ENCODE peak calls at places on chromosomes 2 and 18, in five cellular contexts. One of them, this sample, is unnamed.

GRCh38 chr2:158726906-158727592 is 68.1 kb upstream of the DAPL1 start:
- DNase-seq in cardiac fibroblast: peak
- DNase-seq in transverse colon: no peak
- DNase-seq in fibroblast of the aortic adventitia: no peak
- DNase-seq in heart left ventricle: no peak
- DNase-seq in this sample: no peak

GRCh38 chr2:214103199-214104001 is 307.5 kb upstream of the VWC2L start:
- DNase-seq in cardiac fibroblast: no peak
- DNase-seq in transverse colon: peak
- DNase-seq in fibroblast of the aortic adventitia: no peak
- DNase-seq in heart left ventricle: no peak
- DNase-seq in this sample: peak

GRCh38 chr2:105487142-105488069 is 88.6 kb upstream of the FHL2 start:
- DNase-seq in cardiac fibroblast: peak
- DNase-seq in transverse colon: no peak
- DNase-seq in fibroblast of the aortic adventitia: peak
- DNase-seq in heart left ventricle: peak
- DNase-seq in this sample: peak

GRCh38 chr18:71405142-71405806 is 1116.4 kb downstream of the SOCS6 start:
- DNase-seq in cardiac fibroblast: no peak
- DNase-seq in transverse colon: no peak
- DNase-seq in fibroblast of the aortic adventitia: no peak
- DNase-seq in heart left ventricle: no peak
- DNase-seq in this sample: no peak

GRCh38 chr18:23357992-23358594 is 95.0 kb upstream of the RIOK3 start:
- DNase-seq in cardiac fibroblast: no peak
- DNase-seq in transverse colon: peak
- DNase-seq in fibroblast of the aortic adventitia: peak
- DNase-seq in heart left ventricle: peak
- DNase-seq in this sample: peak

GRCh38 chr2:129828829-129829228 is 150.6 kb upstream of the RAB6C start:
- DNase-seq in cardiac fibroblast: no peak
- DNase-seq in transverse colon: no peak
- DNase-seq in fibroblast of the aortic adventitia: no peak
- DNase-seq in heart left ventricle: no peak
- DNase-seq in this sample: no peak

GRCh38 chr2:149617476-149617875 is 29.9 kb upstream of the MMADHC start:
- DNase-seq in cardiac fibroblast: peak
- DNase-seq in transverse colon: no peak
- DNase-seq in fibroblast of the aortic adventitia: peak
- DNase-seq in heart left ventricle: no peak
- DNase-seq in this sample: peak

GRCh38 chr2:102345329-102345920 is 10.2 kb upstream of the IL18R1 start:
- DNase-seq in cardiac fibroblast: no peak
- DNase-seq in transverse colon: no peak
- DNase-seq in fibroblast of the aortic adventitia: no peak
- DNase-seq in heart left ventricle: no peak
- DNase-seq in this sample: no peak

GRCh38 chr2:7744827-7745226 is 827.6 kb downstream of the RNF144A start:
- DNase-seq in cardiac fibroblast: no peak
- DNase-seq in transverse colon: peak
- DNase-seq in fibroblast of the aortic adventitia: no peak
- DNase-seq in heart left ventricle: no peak
- DNase-seq in this sample: no peak

DNA sequence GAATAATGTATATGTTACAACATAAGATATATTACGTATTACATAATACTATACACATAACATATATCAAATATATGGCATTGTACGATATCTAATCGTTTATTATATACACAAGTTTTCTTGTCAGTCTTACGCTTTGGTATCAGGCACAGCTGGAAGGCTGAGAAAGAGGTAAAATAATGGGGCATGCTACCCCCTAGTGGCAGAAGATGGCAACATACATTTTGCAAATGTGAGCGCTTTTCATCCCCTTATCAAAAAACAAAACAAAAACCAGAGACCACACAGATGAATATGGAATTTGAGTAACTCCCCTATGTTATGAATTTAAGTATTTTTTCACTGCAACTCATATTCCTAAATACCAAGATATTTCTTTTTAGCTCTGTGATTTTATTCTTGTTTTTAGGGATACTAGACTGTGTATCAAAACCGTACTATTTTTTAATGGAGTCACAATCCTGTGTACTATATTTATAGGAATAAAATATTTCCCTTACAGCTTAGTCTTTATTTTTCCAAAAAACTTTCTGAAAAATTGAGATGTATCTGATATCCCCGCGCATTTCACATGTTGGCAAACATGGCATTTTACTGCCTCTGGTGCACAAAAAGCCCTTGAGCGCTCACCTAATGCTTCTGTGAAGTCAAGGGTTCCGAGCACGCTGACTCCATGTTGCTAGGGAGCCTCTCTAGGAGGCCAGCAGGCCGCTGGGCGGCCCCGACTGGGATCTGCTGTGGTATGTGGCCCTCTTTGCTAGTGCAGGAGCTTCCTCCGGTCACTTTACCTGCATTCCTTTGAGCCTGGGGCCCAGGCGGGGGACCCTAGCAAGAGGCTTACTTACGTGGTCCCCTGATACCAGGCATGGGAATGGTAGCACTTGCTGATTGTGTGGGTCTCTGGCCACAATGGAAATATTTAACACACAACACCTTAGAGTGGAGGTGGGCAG is 62.5 kb downstream of the SLC4A3 start:
- DNase-seq in cardiac fibroblast: peak
- DNase-seq in transverse colon: peak
- DNase-seq in fibroblast of the aortic adventitia: peak
- DNase-seq in heart left ventricle: peak
- DNase-seq in this sample: peak
- H3K4me3 ChIP-seq in cardiac fibroblast: no peak
- H3K4me3 ChIP-seq in transverse colon: no peak
- H3K4me3 ChIP-seq in fibroblast of the aortic adventitia: no peak
- H3K4me3 ChIP-seq in heart left ventricle: no peak
- H3K4me3 ChIP-seq in this sample: no peak

GRCh38 chr18:7020995-7021777 is 96.4 kb downstream of the LAMA1 start:
- DNase-seq in cardiac fibroblast: no peak
- DNase-seq in transverse colon: no peak
- DNase-seq in fibroblast of the aortic adventitia: no peak
- DNase-seq in heart left ventricle: no peak
- DNase-seq in this sample: no peak
- TF ChIP-seq CTCF in cardiac fibroblast: no peak
- TF ChIP-seq CTCF in transverse colon: no peak
- TF ChIP-seq CTCF in fibroblast of the aortic adventitia: no peak
- TF ChIP-seq CTCF in heart left ventricle: no peak
- TF ChIP-seq CTCF in this sample: peak

GRCh38 chr2:167294775-167295140 is 406.5 kb downstream of the XIRP2 start:
- DNase-seq in cardiac fibroblast: peak
- DNase-seq in transverse colon: no peak
- DNase-seq in fibroblast of the aortic adventitia: no peak
- DNase-seq in heart left ventricle: no peak
- DNase-seq in this sample: no peak
- H3K4me3 ChIP-seq in cardiac fibroblast: peak
- H3K4me3 ChIP-seq in transverse colon: peak
- H3K4me3 ChIP-seq in fibroblast of the aortic adventitia: peak
- H3K4me3 ChIP-seq in heart left ventricle: peak
- H3K4me3 ChIP-seq in this sample: peak

GRCh38 chr2:217370391-217370790 is 510.5 kb upstream of the TNP1 start:
- DNase-seq in cardiac fibroblast: peak
- DNase-seq in transverse colon: no peak
- DNase-seq in fibroblast of the aortic adventitia: peak
- DNase-seq in heart left ventricle: no peak
- DNase-seq in this sample: peak
- TF ChIP-seq CTCF in cardiac fibroblast: no peak
- TF ChIP-seq CTCF in transverse colon: no peak
- TF ChIP-seq CTCF in fibroblast of the aortic adventitia: no peak
- TF ChIP-seq CTCF in heart left ventricle: no peak
- TF ChIP-seq CTCF in this sample: no peak

GRCh38 chr2:27354597-27354927 is 2.0 kb downstream of the GTF3C2 start:
- DNase-seq in cardiac fibroblast: no peak
- DNase-seq in transverse colon: no peak
- DNase-seq in fibroblast of the aortic adventitia: no peak
- DNase-seq in heart left ventricle: no peak
- DNase-seq in this sample: no peak
- H3K4me3 ChIP-seq in cardiac fibroblast: no peak
- H3K4me3 ChIP-seq in transverse colon: no peak
- H3K4me3 ChIP-seq in fibroblast of the aortic adventitia: no peak
- H3K4me3 ChIP-seq in heart left ventricle: no peak
- H3K4me3 ChIP-seq in this sample: no peak

DNA sequence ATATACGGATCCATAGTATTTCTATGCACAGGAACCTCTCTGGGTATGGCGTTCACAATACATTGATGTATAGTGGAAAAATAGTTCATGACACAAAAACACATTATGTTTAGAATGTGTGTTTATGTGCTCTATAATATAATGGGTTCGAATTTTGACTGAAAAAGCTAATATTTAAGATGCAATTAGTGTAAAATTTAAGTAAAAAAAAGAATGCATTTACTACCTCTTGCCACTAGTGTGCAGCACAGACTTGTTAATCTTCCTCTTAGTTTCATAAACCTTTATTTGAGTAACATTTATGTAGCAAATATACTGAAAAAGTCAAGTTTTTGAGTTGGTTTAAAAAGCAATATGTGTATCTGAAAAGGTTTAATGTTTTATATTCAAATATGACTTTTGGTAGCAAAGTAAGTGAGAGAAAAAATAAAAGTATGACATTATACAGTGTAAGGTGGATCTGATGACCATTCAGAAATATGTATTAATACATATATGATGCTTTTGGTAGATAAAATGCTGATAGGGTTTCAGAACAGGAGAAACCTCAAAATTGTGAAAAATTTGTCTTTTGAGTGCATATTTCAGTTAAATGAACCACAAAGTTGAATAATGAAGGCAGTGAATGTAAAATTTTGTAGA is 49.5 kb downstream of the CCDC102B start:
- DNase-seq in cardiac fibroblast: peak
- DNase-seq in transverse colon: no peak
- DNase-seq in fibroblast of the aortic adventitia: peak
- DNase-seq in heart left ventricle: no peak
- DNase-seq in this sample: peak
- TF ChIP-seq CTCF in cardiac fibroblast: peak
- TF ChIP-seq CTCF in transverse colon: peak
- TF ChIP-seq CTCF in fibroblast of the aortic adventitia: peak
- TF ChIP-seq CTCF in heart left ventricle: peak
- TF ChIP-seq CTCF in this sample: peak

GRCh38 chr2:10493636-10494281 is 45.6 kb upstream of the ODC1 start:
- DNase-seq in cardiac fibroblast: peak
- DNase-seq in transverse colon: peak
- DNase-seq in fibroblast of the aortic adventitia: peak
- DNase-seq in heart left ventricle: no peak
- DNase-seq in this sample: peak
- H3K4me3 ChIP-seq in cardiac fibroblast: no peak
- H3K4me3 ChIP-seq in transverse colon: no peak
- H3K4me3 ChIP-seq in fibroblast of the aortic adventitia: no peak
- H3K4me3 ChIP-seq in heart left ventricle: no peak
- H3K4me3 ChIP-seq in this sample: no peak

GRCh38 chr2:197307236-197307932 is 3.2 kb downstream of the ANKRD44 start:
- DNase-seq in cardiac fibroblast: no peak
- DNase-seq in transverse colon: no peak
- DNase-seq in fibroblast of the aortic adventitia: no peak
- DNase-seq in heart left ventricle: no peak
- DNase-seq in this sample: no peak
- TF ChIP-seq CTCF in cardiac fibroblast: peak
- TF ChIP-seq CTCF in transverse colon: no peak
- TF ChIP-seq CTCF in fibroblast of the aortic adventitia: peak
- TF ChIP-seq CTCF in heart left ventricle: no peak
- TF ChIP-seq CTCF in this sample: peak

GRCh38 chr18:26803643-26804042 is 61.9 kb downstream of the AQP4 start:
- DNase-seq in cardiac fibroblast: no peak
- DNase-seq in transverse colon: no peak
- DNase-seq in fibroblast of the aortic adventitia: no peak
- DNase-seq in heart left ventricle: no peak
- DNase-seq in this sample: no peak

GRCh38 chr18:26802330-26803200 is 62.9 kb downstream of the AQP4 start:
- DNase-seq in cardiac fibroblast: no peak
- DNase-seq in transverse colon: no peak
- DNase-seq in fibroblast of the aortic adventitia: no peak
- DNase-seq in heart left ventricle: no peak
- DNase-seq in this sample: no peak

GRCh38 chr18:26804474-26804873 is 61.0 kb downstream of the AQP4 start:
- DNase-seq in cardiac fibroblast: no peak
- DNase-seq in transverse colon: no peak
- DNase-seq in fibroblast of the aortic adventitia: no peak
- DNase-seq in heart left ventricle: no peak
- DNase-seq in this sample: peak

DNA sequence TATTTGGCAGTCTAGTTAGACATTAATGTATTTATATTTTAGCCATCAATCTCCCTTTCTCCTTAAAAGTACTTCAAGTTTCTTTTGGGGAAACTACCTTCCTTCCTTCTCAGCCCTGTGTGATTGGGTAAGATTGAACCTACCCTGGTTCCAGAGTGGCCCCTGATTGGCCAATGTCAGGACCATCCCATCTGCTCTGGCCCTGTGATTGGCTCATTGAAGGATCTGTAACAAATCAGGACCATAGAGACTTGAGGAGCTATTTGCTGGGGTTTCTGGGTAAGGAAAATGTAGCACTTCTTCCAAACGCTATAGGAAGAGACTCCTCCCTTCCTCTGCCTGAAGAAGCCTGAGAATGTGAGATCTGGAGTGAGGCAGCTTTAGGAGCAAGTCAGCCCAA is 59.3 kb downstream of the AQP4 start:
- DNase-seq in cardiac fibroblast: no peak
- DNase-seq in transverse colon: no peak
- DNase-seq in fibroblast of the aortic adventitia: no peak
- DNase-seq in heart left ventricle: no peak
- DNase-seq in this sample: no peak
- H3K4me3 ChIP-seq in cardiac fibroblast: no peak
- H3K4me3 ChIP-seq in transverse colon: no peak
- H3K4me3 ChIP-seq in fibroblast of the aortic adventitia: no peak
- H3K4me3 ChIP-seq in heart left ventricle: no peak
- H3K4me3 ChIP-seq in this sample: no peak